ENCODE peak calls at places on chromosomes 3 and 15, in six cellular contexts. I is HCT116, X is fibroblast of lung, Y is GM23248, G is endothelial cell of umbilical vein, A is MM.1S. N is an unnamed sample.

GRCh38 chr3:187906416-187906815 is 161.1 kb upstream of the BCL6 start:
- DNase-seq in G (no peak), Y (no peak), X (no peak), I (no peak), A (no peak), N (no peak)

GRCh38 chr15:101652783-101653430 is 726 bp upstream of the TM2D3 start:
- DNase-seq in A (no peak), Y (peak), G (no peak), X (no peak), I (no peak), N (no peak)

GRCh38 chr15:66409565-66410108 is 22.9 kb downstream of the MAP2K1 start:
- DNase-seq in A (no peak), I (no peak), G (no peak), Y (no peak), X (peak), N (no peak)

GRCh38 chr15:73244333-73244732 is 124.4 kb downstream of the HCN4 start:
- DNase-seq in G (no peak), A (peak), Y (no peak), I (peak), X (no peak), N (no peak)

GRCh38 chr3:109275702-109276293 is 40.5 kb downstream of the DPPA2 start:
- DNase-seq in A (peak), I (peak), X (peak), Y (peak), G (peak), N (no peak)

GRCh38 chr3:127589600-127590281 is 792 bp downstream of the TPRA1 start:
- DNase-seq in X (no peak), I (no peak), A (peak), Y (peak), G (peak), N (no peak)

GRCh38 chr3:79922633-79923032 is 154.8 kb upstream of the ROBO1 start:
- DNase-seq in G (no peak), A (no peak), I (no peak), Y (no peak), X (no peak), N (no peak)

GRCh38 chr3:148971819-148972218 is 19.5 kb upstream of the GYG1 start:
- DNase-seq in A (no peak), I (no peak), G (peak), X (peak), Y (peak), N (no peak)

GRCh38 chr3:55516391-55517030 is 29.4 kb upstream of the WNT5A start:
- DNase-seq in Y (no peak), G (no peak), X (no peak), I (no peak), A (no peak), N (no peak)

GRCh38 chr3:25385807-25386512 is 42.1 kb upstream of the RARB start:
- DNase-seq in Y (no peak), A (no peak), G (peak), X (no peak), I (no peak), N (no peak)
- H3K27ac ChIP-seq in Y (no peak), A (no peak), G (no peak), X (no peak), I (no peak), N (no peak)

GRCh38 chr15:62066663-62067447 is at the start of gene C2CD4A:
- DNase-seq in Y (peak), A (peak), I (peak), X (peak), G (peak), N (no peak)

GRCh38 chr15:62069551-62069950 is 2.8 kb downstream of the C2CD4A start:
- DNase-seq in G (no peak), A (no peak), I (no peak), X (no peak), Y (no peak), N (no peak)

GRCh38 chr15:62067448-62068044 is 769 bp downstream of the C2CD4A start:
- DNase-seq in G (peak), Y (peak), X (peak), A (no peak), I (no peak), N (no peak)

GRCh38 chr15:62068787-62069170 is 2.0 kb downstream of the C2CD4A start:
- DNase-seq in A (no peak), Y (peak), I (no peak), X (peak), G (no peak), N (no peak)

GRCh38 chr15:62068071-62068786 is 1.5 kb downstream of the C2CD4A start:
- DNase-seq in I (no peak), G (peak), Y (peak), X (peak), A (peak), N (no peak)
- TF ChIP-seq EZH2 in I (no peak), G (no peak), Y (no peak), X (no peak), A (no peak), N (no peak)

DNA sequence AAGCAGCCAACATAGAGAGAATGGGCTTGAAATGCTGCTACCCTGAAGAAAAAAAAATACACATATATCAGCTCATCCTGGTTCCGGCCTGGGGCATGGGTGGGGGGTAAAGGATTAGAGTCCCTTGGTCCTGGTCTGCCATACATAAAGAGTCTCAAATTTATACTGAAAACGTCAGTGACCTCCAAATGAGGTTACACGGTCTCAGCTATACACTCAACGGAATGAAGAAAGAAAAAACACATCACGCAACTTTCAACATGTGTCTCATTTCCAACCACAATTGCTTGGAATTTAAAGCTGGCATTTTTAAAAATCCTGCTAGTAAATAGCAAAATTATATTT is 612.8 kb downstream of the MCTP2 start:
- DNase-seq in I (no peak), Y (no peak), G (no peak), X (peak), A (no peak), N (no peak)
- H3K4me3 ChIP-seq in I (no peak), Y (no peak), G (no peak), X (no peak), A (no peak), N (no peak)

DNA sequence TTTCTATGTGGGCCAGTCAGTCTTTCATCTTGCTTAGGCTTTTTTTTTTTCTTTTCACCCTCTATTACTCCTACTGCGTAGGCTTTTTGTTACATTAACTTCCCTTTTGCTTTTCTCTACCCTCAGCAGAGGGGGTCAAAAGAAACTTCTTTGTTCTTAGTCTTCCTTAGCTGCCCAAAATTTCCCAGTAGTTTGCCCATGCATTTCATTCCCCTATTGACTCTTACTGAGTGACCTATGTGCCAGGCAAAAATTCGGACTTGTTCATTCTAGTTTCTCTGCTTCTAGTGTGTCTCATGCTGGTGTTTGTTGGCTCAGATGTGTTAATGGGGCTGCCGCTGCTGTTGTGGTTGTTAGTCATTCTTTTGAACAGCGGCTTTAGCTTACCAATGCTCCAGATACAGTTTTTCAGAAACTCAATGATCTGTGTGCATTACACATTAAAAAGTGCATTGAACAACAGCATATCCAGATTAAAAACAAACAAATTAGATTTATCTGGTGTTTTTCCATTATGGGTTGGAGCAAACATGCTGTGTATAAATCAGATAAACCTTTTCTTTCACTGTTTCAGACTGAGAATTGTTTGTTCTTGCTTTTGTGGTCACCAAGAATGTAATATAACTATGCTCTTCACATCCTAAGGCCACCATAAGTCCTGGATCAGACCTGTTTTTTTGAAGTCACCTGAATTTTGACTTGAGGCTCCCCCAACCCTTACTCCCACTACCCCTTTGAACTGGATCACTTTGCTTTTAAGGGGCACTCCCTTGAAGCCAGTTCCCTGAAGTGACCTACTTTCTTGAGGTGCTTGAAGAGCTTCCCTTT is 43.1 kb downstream of the PDE8A start:
- DNase-seq in I (no peak), Y (peak), X (peak), A (no peak), G (no peak), N (no peak)
- H3K27ac ChIP-seq in I (no peak), Y (peak), X (no peak), A (no peak), G (no peak), N (no peak)

DNA sequence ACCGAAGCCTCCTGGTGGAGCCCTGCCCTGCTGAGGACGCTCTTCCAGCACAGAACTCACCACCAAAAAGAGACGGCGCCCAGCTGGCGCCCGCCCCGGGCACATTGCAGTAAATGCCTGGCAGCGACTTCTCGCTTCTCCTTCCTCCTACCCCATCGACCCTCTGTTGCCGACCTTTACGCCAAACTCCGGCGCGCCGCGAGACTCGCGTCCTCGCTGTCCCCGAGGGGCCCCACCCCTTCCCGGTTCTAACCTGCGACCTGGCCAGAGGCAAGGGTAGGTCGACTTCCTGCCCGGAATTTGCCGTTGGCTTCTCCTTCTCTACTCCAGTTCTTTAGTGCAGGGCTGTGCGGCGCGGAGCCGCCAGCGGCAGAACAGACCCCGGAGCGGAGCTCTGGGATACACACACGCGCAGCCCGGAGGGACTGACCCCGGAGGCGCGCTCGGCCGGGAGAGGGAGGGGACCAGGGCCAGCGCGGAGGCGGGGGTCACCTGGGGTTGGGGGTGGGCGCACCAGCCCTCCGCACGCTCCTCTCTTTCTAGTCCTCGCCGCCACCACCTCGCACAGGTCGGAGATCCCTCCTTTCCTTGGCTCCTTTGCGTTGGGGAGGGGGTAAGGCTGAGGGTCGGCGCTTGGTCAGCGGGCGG is 226.6 kb upstream of the AZI2 start:
- DNase-seq in G (no peak), I (no peak), X (no peak), Y (peak), A (no peak), N (no peak)
- TF ChIP-seq EZH2 in G (no peak), I (no peak), X (peak), Y (no peak), A (no peak), N (no peak)

GRCh38 chr3:141372656-141373055 is 4.4 kb downstream of the ZBTB38 start:
- DNase-seq in A (peak), I (no peak), X (no peak), Y (no peak), G (no peak), N (no peak)

GRCh38 chr3:141368062-141368924 is at the start of gene ZBTB38:
- DNase-seq in Y (peak), G (peak), A (peak), X (peak), I (peak), N (no peak)

GRCh38 chr3:141368925-141369794 is 856 bp downstream of the ZBTB38 start:
- DNase-seq in G (peak), A (peak), X (peak), I (no peak), Y (peak), N (no peak)

GRCh38 chr3:141371882-141372281 is 3.6 kb downstream of the ZBTB38 start:
- DNase-seq in A (peak), X (no peak), Y (no peak), G (no peak), I (no peak), N (no peak)

GRCh38 chr3:141370065-141370533 is 1.8 kb downstream of the ZBTB38 start:
- DNase-seq in G (peak), I (peak), A (peak), X (peak), Y (peak), N (peak)
- H3K4me3 ChIP-seq in G (no peak), I (no peak), A (no peak), X (no peak), Y (peak), N (peak)

DNA sequence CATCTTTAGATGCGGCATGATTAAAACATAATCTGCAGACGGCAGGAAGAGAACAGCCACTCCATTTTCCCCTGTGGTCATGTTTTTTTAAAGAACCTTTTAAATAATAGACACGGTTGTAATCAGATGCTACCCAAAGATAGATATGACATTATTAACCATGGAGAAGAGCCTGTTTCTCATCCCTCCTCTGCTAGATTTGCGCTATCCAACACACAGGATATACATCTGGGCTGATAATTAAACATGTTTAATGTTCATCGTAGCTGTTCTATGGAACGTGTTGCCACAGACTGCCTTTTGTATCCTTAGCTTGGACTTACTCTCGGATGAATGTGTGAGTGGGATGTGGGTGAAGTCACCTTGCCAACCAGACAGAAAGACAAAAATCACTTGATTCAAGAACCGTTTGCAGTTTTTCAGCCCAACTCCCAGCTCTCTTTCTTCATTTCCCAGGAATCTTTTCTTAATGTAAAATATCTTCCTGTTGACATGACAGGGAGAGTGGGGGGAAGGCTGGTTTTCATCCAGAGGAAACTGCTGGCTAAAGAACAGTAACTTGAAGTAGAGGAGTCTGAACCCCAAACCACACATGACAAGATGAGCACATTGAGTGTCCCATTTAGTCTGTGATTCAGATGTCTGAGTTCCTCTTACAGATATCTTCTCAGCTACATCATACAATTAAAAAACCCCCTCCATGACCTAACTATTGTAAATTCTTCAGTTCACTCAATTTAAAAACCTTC is 118.6 kb upstream of the PRICKLE2 start:
- DNase-seq in I (no peak), A (no peak), X (peak), Y (peak), G (peak), N (no peak)
- H3K27ac ChIP-seq in I (no peak), A (no peak), X (peak), Y (peak), G (no peak), N (no peak)